ENCODE peak calls at places on chromosomes 3 and 15, in eight cellular contexts. One of them, this sample, is unnamed.

GRCh38 chr3:189833996-189834395 is 202.8 kb downstream of the TP63 start:
- DNase-seq in PC-3: no peak
- DNase-seq in fibroblast of lung: no peak
- DNase-seq in mesendoderm: peak; percentile 31
- DNase-seq in ovary: no peak
- DNase-seq in uterus: no peak
- DNase-seq in cardiac muscle cell: no peak
- DNase-seq in HepG2: no peak
- DNase-seq in this sample: no peak

GRCh38 chr15:58146734-58147133 is 8.6 kb downstream of the AQP9 start:
- DNase-seq in PC-3: peak; percentile 60
- DNase-seq in fibroblast of lung: no peak
- DNase-seq in mesendoderm: peak; percentile 5
- DNase-seq in ovary: no peak
- DNase-seq in uterus: no peak
- DNase-seq in cardiac muscle cell: no peak
- DNase-seq in HepG2: no peak
- DNase-seq in this sample: no peak

GRCh38 chr15:100043069-100043641 is 298.6 kb downstream of the ADAMTS17 start:
- DNase-seq in PC-3: peak; percentile 96
- DNase-seq in fibroblast of lung: peak; percentile 91
- DNase-seq in mesendoderm: no peak
- DNase-seq in ovary: no peak
- DNase-seq in uterus: no peak
- DNase-seq in cardiac muscle cell: no peak
- DNase-seq in HepG2: no peak
- DNase-seq in this sample: peak; percentile 73

GRCh38 chr3:170132335-170132734 is 49.2 kb downstream of the PHC3 start:
- DNase-seq in PC-3: no peak
- DNase-seq in fibroblast of lung: peak; percentile 8
- DNase-seq in mesendoderm: no peak
- DNase-seq in ovary: no peak
- DNase-seq in uterus: no peak
- DNase-seq in cardiac muscle cell: no peak
- DNase-seq in HepG2: no peak
- DNase-seq in this sample: no peak

GRCh38 chr3:144039661-144040060 is 68.0 kb downstream of the DIPK2A start:
- DNase-seq in PC-3: peak; percentile 81
- DNase-seq in fibroblast of lung: peak; percentile 29
- DNase-seq in mesendoderm: no peak
- DNase-seq in ovary: no peak
- DNase-seq in uterus: no peak
- DNase-seq in cardiac muscle cell: no peak
- DNase-seq in HepG2: no peak
- DNase-seq in this sample: no peak

GRCh38 chr3:30644615-30645014 is 38.2 kb downstream of the TGFBR2 start:
- DNase-seq in PC-3: peak; percentile 35
- DNase-seq in fibroblast of lung: peak; percentile 77
- DNase-seq in mesendoderm: no peak
- DNase-seq in ovary: no peak
- DNase-seq in uterus: peak; percentile 83
- DNase-seq in cardiac muscle cell: no peak
- DNase-seq in HepG2: no peak
- DNase-seq in this sample: no peak

GRCh38 chr3:177596822-177597271 is 399.6 kb upstream of the TBL1XR1 start:
- DNase-seq in PC-3: peak; percentile 85
- DNase-seq in fibroblast of lung: peak; percentile 67
- DNase-seq in mesendoderm: no peak
- DNase-seq in ovary: no peak
- DNase-seq in uterus: no peak
- DNase-seq in cardiac muscle cell: no peak
- DNase-seq in HepG2: no peak
- DNase-seq in this sample: no peak

GRCh38 chr15:65887565-65887964 is 18.3 kb downstream of the RAB11A start:
- DNase-seq in PC-3: no peak
- DNase-seq in fibroblast of lung: no peak
- DNase-seq in mesendoderm: no peak
- DNase-seq in ovary: no peak
- DNase-seq in uterus: no peak
- DNase-seq in cardiac muscle cell: no peak
- DNase-seq in HepG2: no peak
- DNase-seq in this sample: no peak

GRCh38 chr3:13193320-13194284 is 120.4 kb upstream of the IQSEC1 start:
- DNase-seq in PC-3: peak; percentile 19
- DNase-seq in fibroblast of lung: no peak
- DNase-seq in mesendoderm: no peak
- DNase-seq in ovary: no peak
- DNase-seq in uterus: no peak
- DNase-seq in cardiac muscle cell: no peak
- DNase-seq in HepG2: no peak
- DNase-seq in this sample: no peak

GRCh38 chr15:55917881-55918296 is 75.5 kb downstream of the NEDD4 start:
- DNase-seq in PC-3: peak; percentile 89
- DNase-seq in fibroblast of lung: peak; percentile 88
- DNase-seq in mesendoderm: peak; percentile 26
- DNase-seq in ovary: no peak
- DNase-seq in uterus: peak; percentile 29
- DNase-seq in cardiac muscle cell: peak; percentile 35
- DNase-seq in HepG2: peak; percentile 58
- DNase-seq in this sample: peak; percentile 88

GRCh38 chr3:105812194-105812586 is 56.6 kb downstream of the CBLB start:
- DNase-seq in PC-3: peak; percentile 90
- DNase-seq in fibroblast of lung: peak; percentile 77
- DNase-seq in mesendoderm: no peak
- DNase-seq in ovary: no peak
- DNase-seq in uterus: no peak
- DNase-seq in cardiac muscle cell: no peak
- DNase-seq in HepG2: no peak
- DNase-seq in this sample: no peak

GRCh38 chr15:36831915-36832310 is 252.5 kb downstream of the CDIN1 start:
- DNase-seq in PC-3: peak; percentile 61
- DNase-seq in fibroblast of lung: no peak
- DNase-seq in mesendoderm: no peak
- DNase-seq in ovary: no peak
- DNase-seq in uterus: no peak
- DNase-seq in cardiac muscle cell: peak; percentile 67
- DNase-seq in HepG2: no peak
- DNase-seq in this sample: no peak

GRCh38 chr15:61853195-61853594 is 207.1 kb downstream of the VPS13C start:
- DNase-seq in PC-3: no peak
- DNase-seq in fibroblast of lung: no peak
- DNase-seq in mesendoderm: no peak
- DNase-seq in ovary: no peak
- DNase-seq in uterus: no peak
- DNase-seq in cardiac muscle cell: no peak
- DNase-seq in HepG2: no peak
- DNase-seq in this sample: no peak

GRCh38 chr15:61857169-61857829 is 202.9 kb downstream of the VPS13C start:
- DNase-seq in PC-3: no peak
- DNase-seq in fibroblast of lung: no peak
- DNase-seq in mesendoderm: peak; percentile 13
- DNase-seq in ovary: no peak
- DNase-seq in uterus: no peak
- DNase-seq in cardiac muscle cell: no peak
- DNase-seq in HepG2: no peak
- DNase-seq in this sample: no peak

GRCh38 chr15:61861962-61862361 is 198.3 kb downstream of the VPS13C start:
- DNase-seq in PC-3: no peak
- DNase-seq in fibroblast of lung: no peak
- DNase-seq in mesendoderm: no peak
- DNase-seq in ovary: no peak
- DNase-seq in uterus: no peak
- DNase-seq in cardiac muscle cell: no peak
- DNase-seq in HepG2: no peak
- DNase-seq in this sample: no peak

GRCh38 chr15:61856295-61856694 is 204.0 kb downstream of the VPS13C start:
- DNase-seq in PC-3: no peak
- DNase-seq in fibroblast of lung: no peak
- DNase-seq in mesendoderm: no peak
- DNase-seq in ovary: no peak
- DNase-seq in uterus: no peak
- DNase-seq in cardiac muscle cell: no peak
- DNase-seq in HepG2: no peak
- DNase-seq in this sample: no peak
- H3K4me1 ChIP-seq in PC-3: no peaks in the 10 kb centered on the region
- H3K4me1 ChIP-seq in fibroblast of lung: no peaks in the 10 kb centered on the region
- H3K4me1 ChIP-seq in mesendoderm: no peaks in the 10 kb centered on the region
- H3K4me1 ChIP-seq in ovary: no peaks in the 10 kb centered on the region
- H3K4me1 ChIP-seq in uterus: no peaks in the 10 kb centered on the region
- H3K4me1 ChIP-seq in cardiac muscle cell: peaks cover 9% of the 10 kb centered on the region
- H3K4me1 ChIP-seq in HepG2: no peaks in the 10 kb centered on the region
- H3K4me1 ChIP-seq in this sample: no peaks in the 10 kb centered on the region

GRCh38 chr3:28575100-28575747 is 226.6 kb upstream of the AZI2 start:
- DNase-seq in PC-3: no peak
- DNase-seq in fibroblast of lung: no peak
- DNase-seq in mesendoderm: peak; percentile 84
- DNase-seq in ovary: peak; percentile 9
- DNase-seq in uterus: no peak
- DNase-seq in cardiac muscle cell: peak; percentile 68
- DNase-seq in HepG2: no peak
- DNase-seq in this sample: no peak
- H3K27me3 ChIP-seq in PC-3: peaks cover 93% of the 10 kb centered on the region
- H3K27me3 ChIP-seq in fibroblast of lung: peaks cover 31% of the 10 kb centered on the region
- H3K27me3 ChIP-seq in mesendoderm: no peaks in the 10 kb centered on the region
- H3K27me3 ChIP-seq in ovary: no peaks in the 10 kb centered on the region
- H3K27me3 ChIP-seq in uterus: no peaks in the 10 kb centered on the region
- H3K27me3 ChIP-seq in cardiac muscle cell: peaks cover 68% of the 10 kb centered on the region
- H3K27me3 ChIP-seq in HepG2: peaks cover 1% of the 10 kb centered on the region
- H3K27me3 ChIP-seq in this sample: peaks cover 64% of the 10 kb centered on the region

GRCh38 chr15:22966321-22967083 is 13.7 kb downstream of the CYFIP1 start:
- DNase-seq in PC-3: no peak
- DNase-seq in fibroblast of lung: no peak
- DNase-seq in mesendoderm: no peak
- DNase-seq in ovary: no peak
- DNase-seq in uterus: no peak
- DNase-seq in cardiac muscle cell: no peak
- DNase-seq in HepG2: no peak
- DNase-seq in this sample: peak; percentile 72
- H3K4me1 ChIP-seq in PC-3: peaks cover 17% of the 10 kb centered on the region
- H3K4me1 ChIP-seq in fibroblast of lung: peaks cover 19% of the 10 kb centered on the region
- H3K4me1 ChIP-seq in mesendoderm: no peaks in the 10 kb centered on the region
- H3K4me1 ChIP-seq in ovary: peaks cover 8% of the 10 kb centered on the region
- H3K4me1 ChIP-seq in uterus: peaks cover 12% of the 10 kb centered on the region
- H3K4me1 ChIP-seq in cardiac muscle cell: peaks cover 8% of the 10 kb centered on the region
- H3K4me1 ChIP-seq in HepG2: no peaks in the 10 kb centered on the region
- H3K4me1 ChIP-seq in this sample: peaks cover 49% of the 10 kb centered on the region

GRCh38 chr3:6709178-6709577 is 151.7 kb upstream of the GRM7 start:
- DNase-seq in PC-3: no peak
- DNase-seq in fibroblast of lung: no peak
- DNase-seq in mesendoderm: no peak
- DNase-seq in ovary: no peak
- DNase-seq in uterus: no peak
- DNase-seq in cardiac muscle cell: no peak
- DNase-seq in HepG2: no peak
- DNase-seq in this sample: no peak
- H3K27me3 ChIP-seq in PC-3: no peaks in the 10 kb centered on the region
- H3K27me3 ChIP-seq in fibroblast of lung: no peaks in the 10 kb centered on the region
- H3K27me3 ChIP-seq in mesendoderm: no peaks in the 10 kb centered on the region
- H3K27me3 ChIP-seq in ovary: no peaks in the 10 kb centered on the region
- H3K27me3 ChIP-seq in uterus: no peaks in the 10 kb centered on the region
- H3K27me3 ChIP-seq in cardiac muscle cell: no peaks in the 10 kb centered on the region
- H3K27me3 ChIP-seq in HepG2: no peaks in the 10 kb centered on the region
- H3K27me3 ChIP-seq in this sample: no peaks in the 10 kb centered on the region

GRCh38 chr15:70158309-70158995 is 60.7 kb upstream of the TLE3 start:
- DNase-seq in PC-3: no peak
- DNase-seq in fibroblast of lung: no peak
- DNase-seq in mesendoderm: no peak
- DNase-seq in ovary: no peak
- DNase-seq in uterus: no peak
- DNase-seq in cardiac muscle cell: no peak
- DNase-seq in HepG2: no peak
- DNase-seq in this sample: no peak
- H3K4me1 ChIP-seq in PC-3: no peaks in the 10 kb centered on the region
- H3K4me1 ChIP-seq in fibroblast of lung: peaks cover 12% of the 10 kb centered on the region
- H3K4me1 ChIP-seq in mesendoderm: peaks cover 2% of the 10 kb centered on the region
- H3K4me1 ChIP-seq in ovary: peaks cover 22% of the 10 kb centered on the region
- H3K4me1 ChIP-seq in uterus: peaks cover 12% of the 10 kb centered on the region
- H3K4me1 ChIP-seq in cardiac muscle cell: peaks cover 29% of the 10 kb centered on the region
- H3K4me1 ChIP-seq in HepG2: peaks cover 8% of the 10 kb centered on the region
- H3K4me1 ChIP-seq in this sample: peaks cover 23% of the 10 kb centered on the region

GRCh38 chr3:193735850-193736249 is 142.8 kb downstream of the OPA1 start:
- DNase-seq in PC-3: no peak
- DNase-seq in fibroblast of lung: no peak
- DNase-seq in mesendoderm: no peak
- DNase-seq in ovary: no peak
- DNase-seq in uterus: no peak
- DNase-seq in cardiac muscle cell: no peak
- DNase-seq in HepG2: no peak
- DNase-seq in this sample: no peak
- H3K27me3 ChIP-seq in PC-3: no peaks in the 10 kb centered on the region
- H3K27me3 ChIP-seq in fibroblast of lung: no peaks in the 10 kb centered on the region
- H3K27me3 ChIP-seq in mesendoderm: no peaks in the 10 kb centered on the region
- H3K27me3 ChIP-seq in ovary: no peaks in the 10 kb centered on the region
- H3K27me3 ChIP-seq in uterus: no peaks in the 10 kb centered on the region
- H3K27me3 ChIP-seq in cardiac muscle cell: no peaks in the 10 kb centered on the region
- H3K27me3 ChIP-seq in HepG2: peaks cover 1% of the 10 kb centered on the region
- H3K27me3 ChIP-seq in this sample: no peaks in the 10 kb centered on the region

DNA sequence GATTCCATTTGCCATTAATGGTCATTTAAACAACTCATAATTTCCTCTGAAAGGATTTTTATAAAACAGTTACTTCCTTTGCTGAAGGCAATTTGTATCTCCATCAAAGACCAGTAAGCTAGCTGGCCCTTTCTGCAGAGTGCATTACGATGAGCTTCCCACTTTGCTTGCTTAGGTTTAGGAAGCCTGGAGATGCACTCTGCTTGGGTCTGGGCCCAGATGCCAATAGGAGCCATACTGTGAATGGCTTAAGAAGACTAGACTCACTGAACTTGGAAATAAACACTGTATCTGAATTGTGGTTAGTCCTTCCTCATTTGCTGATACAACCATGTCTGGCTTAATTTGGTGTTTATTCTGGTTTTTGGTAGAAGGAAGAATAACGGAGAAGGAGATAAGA is 38.0 kb downstream of the OXNAD1 start:
- DNase-seq in PC-3: no peak
- DNase-seq in fibroblast of lung: peak; percentile 34
- DNase-seq in mesendoderm: no peak
- DNase-seq in ovary: no peak
- DNase-seq in uterus: no peak
- DNase-seq in cardiac muscle cell: no peak
- DNase-seq in HepG2: no peak
- DNase-seq in this sample: no peak
- H3K4me1 ChIP-seq in PC-3: no peaks in the 10 kb centered on the region
- H3K4me1 ChIP-seq in fibroblast of lung: no peaks in the 10 kb centered on the region
- H3K4me1 ChIP-seq in mesendoderm: peaks cover 3% of the 10 kb centered on the region
- H3K4me1 ChIP-seq in ovary: no peaks in the 10 kb centered on the region
- H3K4me1 ChIP-seq in uterus: peaks cover 7% of the 10 kb centered on the region
- H3K4me1 ChIP-seq in cardiac muscle cell: peaks cover 33% of the 10 kb centered on the region
- H3K4me1 ChIP-seq in HepG2: no peaks in the 10 kb centered on the region
- H3K4me1 ChIP-seq in this sample: peaks cover 9% of the 10 kb centered on the region

This sample was measured in SJSA1.